ENCODE peak calls at places on chromosome 9, in five cellular contexts. Q is HCT116, H is cardiac fibroblast, C is tibial artery, L is NB4. V is an unnamed sample.

GRCh38 chr9:21974542-21975409 is 19.4 kb downstream of the CDKN2A start:
- DNase-seq in C (no peak), H (peak; percentile 53), Q (peak; percentile 29), L (no peak), V (peak; percentile 69)

GRCh38 chr9:113390192-113390960 is 10.7 kb downstream of the ALAD start:
- DNase-seq in L (no peak), Q (no peak), C (no peak), H (no peak), V (no peak)

GRCh38 chr9:128917151-128917849 is 3.5 kb upstream of the PHYHD1 start:
- DNase-seq in L (no peak), C (peak; percentile 89), Q (no peak), H (peak; percentile 94), V (peak; percentile 59)

GRCh38 chr9:94911986-94912635 is 185.6 kb downstream of the AOPEP start:
- DNase-seq in H (no peak), C (no peak), Q (no peak), L (no peak), V (no peak)

GRCh38 chr9:128862401-128862851 is 19.3 kb downstream of the KYAT1 start:
- DNase-seq in H (no peak), C (no peak), Q (no peak), L (no peak), V (no peak)

GRCh38 chr9:99903393-99903792 is 3.1 kb upstream of the STX17 start:
- DNase-seq in C (no peak), Q (no peak), L (no peak), H (no peak), V (no peak)

GRCh38 chr9:136354592-136355085 is 8.9 kb downstream of the DNLZ start:
- DNase-seq in C (no peak), Q (no peak), L (no peak), H (peak; percentile 38), V (no peak)

GRCh38 chr9:115341401-115341800 is 223.4 kb upstream of the TNC start:
- DNase-seq in Q (no peak), C (peak; percentile 69), H (no peak), L (no peak), V (no peak)

GRCh38 chr9:128124873-128125574 is 2.5 kb downstream of the PTGES2 start:
- DNase-seq in C (peak; percentile 69), Q (peak; percentile 46), H (peak; percentile 70), L (peak; percentile 79), V (peak; percentile 82)

GRCh38 chr9:109401990-109402318 is 81.1 kb upstream of the EPB41L4B start:
- DNase-seq in C (no peak), Q (no peak), H (no peak), L (no peak), V (peak; percentile 41)

GRCh38 chr9:3865373-3865772 is 339.6 kb upstream of the RFX3 start:
- DNase-seq in H (peak; percentile 22), L (no peak), Q (no peak), C (no peak), V (peak; percentile 77)

GRCh38 chr9:113634597-113635515 is 171.3 kb downstream of the RGS3 start:
- DNase-seq in H (no peak), C (peak; percentile 3), Q (no peak), L (no peak), V (no peak)

GRCh38 chr9:110746211-110746930 is 77.8 kb downstream of the MUSK start:
- DNase-seq in Q (no peak), H (peak; percentile 66), L (no peak), C (no peak), V (peak; percentile 28)

GRCh38 chr9:110321055-110321454 is 16.6 kb downstream of the TXNDC8 start:
- DNase-seq in Q (no peak), H (peak; percentile 74), L (no peak), C (no peak), V (no peak)

GRCh38 chr9:104826109-104826775 is 62.3 kb downstream of the NIPSNAP3B start:
- DNase-seq in C (no peak), L (no peak), Q (no peak), H (no peak), V (no peak)

GRCh38 chr9:88819471-88819870 is 171.8 kb upstream of the S1PR3 start:
- DNase-seq in Q (no peak), C (no peak), H (no peak), L (no peak), V (no peak)

GRCh38 chr9:18682907-18683306 is 209.0 kb downstream of the ADAMTSL1 start:
- DNase-seq in C (no peak), L (no peak), H (no peak), Q (no peak), V (no peak)

GRCh38 chr9:29668732-29669131 is 2095.5 kb upstream of the C9orf72 start:
- DNase-seq in H (no peak), Q (no peak), L (no peak), C (no peak), V (peak; percentile 84)

GRCh38 chr9:112556497-112557085 is 70.0 kb downstream of the KIAA1958 start:
- DNase-seq in H (no peak), C (no peak), Q (no peak), L (no peak), V (peak; percentile 74)

GRCh38 chr9:136576269-136576626 is 30.4 kb upstream of the NOTCH1 start:
- DNase-seq in L (no peak), Q (no peak), C (peak; percentile 50), H (peak; percentile 43), V (peak; percentile 81)

GRCh38 chr9:99690573-99690972 is 131.1 kb upstream of the NR4A3 start:
- DNase-seq in L (no peak), C (no peak), H (no peak), Q (no peak), V (no peak)

GRCh38 chr9:23799521-23799920 is 26.5 kb downstream of the ELAVL2 start:
- DNase-seq in Q (no peak), C (no peak), H (no peak), L (no peak), V (no peak)

GRCh38 chr9:134162212-134162775 is 2.1 kb downstream of the RNU6ATAC start:
- DNase-seq in H (no peak), Q (no peak), L (no peak), C (no peak), V (no peak)

GRCh38 chr9:123507992-123508391 is 152.0 kb downstream of the CRB2 start:
- DNase-seq in H (peak; percentile 51), C (no peak), L (no peak), Q (no peak), V (no peak)
- H3K4me3 ChIP-seq in H (peak overlapping the region; percentile 6), C (peak overlapping the region; percentile 7), L (no peak overlapping the region), Q (no peak overlapping the region), V (no peak overlapping the region)

GRCh38 chr9:122222741-122223140 is 6.0 kb downstream of the LHX6 start:
- DNase-seq in H (no peak), Q (no peak), C (no peak), L (peak; percentile 56), V (no peak)

GRCh38 chr9:122219856-122220672 is 8.7 kb downstream of the LHX6 start:
- DNase-seq in L (peak; percentile 23), H (peak; percentile 22), Q (no peak), C (no peak), V (no peak)

GRCh38 chr9:122223435-122223834 is 5.3 kb downstream of the LHX6 start:
- DNase-seq in H (no peak), Q (no peak), C (no peak), L (no peak), V (no peak)

GRCh38 chr9:122220673-122221222 is 8.0 kb downstream of the LHX6 start:
- DNase-seq in C (no peak), Q (no peak), H (no peak), L (no peak), V (no peak)

GRCh38 chr9:122221223-122221811 is 7.4 kb downstream of the LHX6 start:
- DNase-seq in L (peak; percentile 78), C (no peak), Q (no peak), H (no peak), V (no peak)
- H3K4me3 ChIP-seq in L (peak overlapping the region; percentile 57), C (no peak overlapping the region), Q (no peak overlapping the region), H (no peak overlapping the region), V (no peak overlapping the region)

GRCh38 chr9:137723396-137724113 is 104.8 kb downstream of the EHMT1 start:
- DNase-seq in Q (no peak), H (no peak), C (no peak), L (no peak), V (no peak)
- H3K4me3 ChIP-seq in Q (no peak overlapping the region), H (no peak overlapping the region), C (no peak overlapping the region), L (no peak overlapping the region), V (no peak overlapping the region)

DNA sequence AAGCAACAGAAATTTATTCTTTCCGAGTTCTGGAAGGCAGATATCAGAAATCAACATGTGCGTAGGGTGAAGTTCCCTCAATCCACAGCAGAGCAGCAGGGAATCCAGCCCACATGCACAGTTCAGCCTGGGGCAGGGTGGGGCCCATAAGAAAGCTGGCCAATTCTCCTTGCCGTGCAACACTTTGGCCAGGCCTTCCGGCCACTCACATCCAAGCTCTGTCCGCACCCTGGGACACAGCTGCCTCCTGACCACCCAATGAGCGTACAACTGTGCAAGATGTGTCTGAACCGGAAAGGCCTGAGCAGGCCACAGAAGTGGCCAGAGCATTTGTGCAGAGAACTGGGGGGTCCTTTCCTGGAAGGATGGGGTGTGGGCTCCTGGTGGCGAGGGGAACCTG is 274.9 kb downstream of the GADD45G start:
- DNase-seq in C (peak; percentile 62), Q (no peak), H (no peak), L (no peak), V (no peak)
- H3K4me3 ChIP-seq in C (no peak overlapping the region), Q (no peak overlapping the region), H (no peak overlapping the region), L (no peak overlapping the region), V (no peak overlapping the region)

V was measured in epithelial cell of esophagus.